ENCODE peak calls at places on chromosomes 12 and 14, in six cellular contexts. One of them, this sample, is unnamed.

GRCh38 chr12:46402451-46402850 is 29.9 kb upstream of the SLC38A2 start:
- DNase-seq in GM04504: peak; percentile 88
- DNase-seq in mucosa of gallbladder: no peak
- DNase-seq in thoracic aorta: no peak
- DNase-seq in stimulated activated CD4-positive, alpha-beta T cell treated with anti-CD3 and anti-CD28 coated beads, Interleukin-12 subunit alpha, Interleukin-12 subunit beta, amount 100 ng/mL, for 4 hours: no peak
- DNase-seq in GM12891: no peak
- DNase-seq in this sample: no peak

GRCh38 chr14:87992720-87993484 is at the start of gene GALC:
- DNase-seq in mucosa of gallbladder: peak; percentile 97
- DNase-seq in GM04504: peak; percentile 73
- DNase-seq in stimulated activated CD4-positive, alpha-beta T cell treated with anti-CD3 and anti-CD28 coated beads, Interleukin-12 subunit alpha, Interleukin-12 subunit beta, amount 100 ng/mL, for 4 hours: peak; percentile 93
- DNase-seq in GM12891: peak; percentile 78
- DNase-seq in thoracic aorta: peak; percentile 86
- DNase-seq in this sample: peak; percentile 83

GRCh38 chr12:120684523-120684932 is 2.4 kb upstream of the MLEC start:
- DNase-seq in GM12891: no peak
- DNase-seq in GM04504: no peak
- DNase-seq in mucosa of gallbladder: no peak
- DNase-seq in stimulated activated CD4-positive, alpha-beta T cell treated with anti-CD3 and anti-CD28 coated beads, Interleukin-12 subunit alpha, Interleukin-12 subunit beta, amount 100 ng/mL, for 4 hours: no peak
- DNase-seq in thoracic aorta: no peak
- DNase-seq in this sample: peak; percentile 70

GRCh38 chr12:101696477-101697196 is 803 bp upstream of the CHPT1 start:
- DNase-seq in mucosa of gallbladder: peak; percentile 34
- DNase-seq in thoracic aorta: no peak
- DNase-seq in stimulated activated CD4-positive, alpha-beta T cell treated with anti-CD3 and anti-CD28 coated beads, Interleukin-12 subunit alpha, Interleukin-12 subunit beta, amount 100 ng/mL, for 4 hours: no peak
- DNase-seq in GM04504: no peak
- DNase-seq in GM12891: peak; percentile 25
- DNase-seq in this sample: peak; percentile 95

GRCh38 chr12:1041478-1041877 is 50.5 kb downstream of the ERC1 start:
- DNase-seq in mucosa of gallbladder: no peak
- DNase-seq in GM12891: no peak
- DNase-seq in thoracic aorta: no peak
- DNase-seq in GM04504: no peak
- DNase-seq in stimulated activated CD4-positive, alpha-beta T cell treated with anti-CD3 and anti-CD28 coated beads, Interleukin-12 subunit alpha, Interleukin-12 subunit beta, amount 100 ng/mL, for 4 hours: no peak
- DNase-seq in this sample: no peak

GRCh38 chr14:104680806-104681688 is 8.4 kb upstream of the INF2 start:
- DNase-seq in mucosa of gallbladder: peak; percentile 90
- DNase-seq in GM12891: no peak
- DNase-seq in GM04504: peak; percentile 62
- DNase-seq in stimulated activated CD4-positive, alpha-beta T cell treated with anti-CD3 and anti-CD28 coated beads, Interleukin-12 subunit alpha, Interleukin-12 subunit beta, amount 100 ng/mL, for 4 hours: no peak
- DNase-seq in thoracic aorta: peak; percentile 75
- DNase-seq in this sample: peak; percentile 70

GRCh38 chr12:116015525-116015924 is 262.0 kb downstream of the MED13L start:
- DNase-seq in GM12891: no peak
- DNase-seq in mucosa of gallbladder: no peak
- DNase-seq in thoracic aorta: no peak
- DNase-seq in stimulated activated CD4-positive, alpha-beta T cell treated with anti-CD3 and anti-CD28 coated beads, Interleukin-12 subunit alpha, Interleukin-12 subunit beta, amount 100 ng/mL, for 4 hours: no peak
- DNase-seq in GM04504: no peak
- DNase-seq in this sample: peak; percentile 55

GRCh38 chr14:35506461-35506860 is 27.5 kb upstream of the INSM2 start:
- DNase-seq in mucosa of gallbladder: no peak
- DNase-seq in thoracic aorta: no peak
- DNase-seq in GM12891: no peak
- DNase-seq in stimulated activated CD4-positive, alpha-beta T cell treated with anti-CD3 and anti-CD28 coated beads, Interleukin-12 subunit alpha, Interleukin-12 subunit beta, amount 100 ng/mL, for 4 hours: no peak
- DNase-seq in GM04504: no peak
- DNase-seq in this sample: no peak

GRCh38 chr12:39846971-39847661 is 227.5 kb upstream of the ABCD2 start:
- DNase-seq in thoracic aorta: no peak
- DNase-seq in GM12891: no peak
- DNase-seq in stimulated activated CD4-positive, alpha-beta T cell treated with anti-CD3 and anti-CD28 coated beads, Interleukin-12 subunit alpha, Interleukin-12 subunit beta, amount 100 ng/mL, for 4 hours: no peak
- DNase-seq in mucosa of gallbladder: no peak
- DNase-seq in GM04504: peak; percentile 17
- DNase-seq in this sample: no peak

GRCh38 chr12:23618718-23619117 is 330.8 kb downstream of the SOX5 start:
- DNase-seq in mucosa of gallbladder: no peak
- DNase-seq in GM12891: no peak
- DNase-seq in GM04504: no peak
- DNase-seq in thoracic aorta: no peak
- DNase-seq in stimulated activated CD4-positive, alpha-beta T cell treated with anti-CD3 and anti-CD28 coated beads, Interleukin-12 subunit alpha, Interleukin-12 subunit beta, amount 100 ng/mL, for 4 hours: no peak
- DNase-seq in this sample: no peak

GRCh38 chr12:46669720-46670119 is 156.1 kb downstream of the SLC38A4 start:
- DNase-seq in mucosa of gallbladder: no peak
- DNase-seq in stimulated activated CD4-positive, alpha-beta T cell treated with anti-CD3 and anti-CD28 coated beads, Interleukin-12 subunit alpha, Interleukin-12 subunit beta, amount 100 ng/mL, for 4 hours: no peak
- DNase-seq in GM04504: no peak
- DNase-seq in thoracic aorta: no peak
- DNase-seq in GM12891: no peak
- DNase-seq in this sample: no peak

GRCh38 chr12:53105256-53105655 is 2.0 kb downstream of the SOAT2 start:
- DNase-seq in mucosa of gallbladder: no peak
- DNase-seq in GM04504: no peak
- DNase-seq in thoracic aorta: no peak
- DNase-seq in GM12891: no peak
- DNase-seq in stimulated activated CD4-positive, alpha-beta T cell treated with anti-CD3 and anti-CD28 coated beads, Interleukin-12 subunit alpha, Interleukin-12 subunit beta, amount 100 ng/mL, for 4 hours: no peak
- DNase-seq in this sample: no peak

GRCh38 chr14:19878029-19878642 is 3.2 kb downstream of the OR4K2 start:
- DNase-seq in GM12891: no peak
- DNase-seq in mucosa of gallbladder: no peak
- DNase-seq in thoracic aorta: no peak
- DNase-seq in stimulated activated CD4-positive, alpha-beta T cell treated with anti-CD3 and anti-CD28 coated beads, Interleukin-12 subunit alpha, Interleukin-12 subunit beta, amount 100 ng/mL, for 4 hours: no peak
- DNase-seq in GM04504: peak; percentile 1
- DNase-seq in this sample: peak; percentile 7

GRCh38 chr14:23068792-23069412 is 11.6 kb upstream of the CDH24 start:
- DNase-seq in stimulated activated CD4-positive, alpha-beta T cell treated with anti-CD3 and anti-CD28 coated beads, Interleukin-12 subunit alpha, Interleukin-12 subunit beta, amount 100 ng/mL, for 4 hours: peak; percentile 55
- DNase-seq in thoracic aorta: no peak
- DNase-seq in GM12891: peak; percentile 84
- DNase-seq in GM04504: peak; percentile 83
- DNase-seq in mucosa of gallbladder: peak; percentile 86
- DNase-seq in this sample: peak; percentile 86

GRCh38 chr14:80477388-80478160 is 266.3 kb upstream of the DIO2 start:
- DNase-seq in stimulated activated CD4-positive, alpha-beta T cell treated with anti-CD3 and anti-CD28 coated beads, Interleukin-12 subunit alpha, Interleukin-12 subunit beta, amount 100 ng/mL, for 4 hours: no peak
- DNase-seq in GM04504: no peak
- DNase-seq in mucosa of gallbladder: no peak
- DNase-seq in thoracic aorta: no peak
- DNase-seq in GM12891: no peak
- DNase-seq in this sample: no peak

GRCh38 chr12:122841544-122842321 is 6.5 kb downstream of the HIP1R start:
- DNase-seq in GM12891: no peak
- DNase-seq in stimulated activated CD4-positive, alpha-beta T cell treated with anti-CD3 and anti-CD28 coated beads, Interleukin-12 subunit alpha, Interleukin-12 subunit beta, amount 100 ng/mL, for 4 hours: no peak
- DNase-seq in mucosa of gallbladder: no peak
- DNase-seq in thoracic aorta: no peak
- DNase-seq in GM04504: peak; percentile 64
- DNase-seq in this sample: no peak

GRCh38 chr14:94458096-94458495 is 5.5 kb upstream of the SERPINA11 start:
- DNase-seq in thoracic aorta: no peak
- DNase-seq in mucosa of gallbladder: no peak
- DNase-seq in stimulated activated CD4-positive, alpha-beta T cell treated with anti-CD3 and anti-CD28 coated beads, Interleukin-12 subunit alpha, Interleukin-12 subunit beta, amount 100 ng/mL, for 4 hours: no peak
- DNase-seq in GM12891: no peak
- DNase-seq in GM04504: no peak
- DNase-seq in this sample: no peak

GRCh38 chr12:127548123-127548553 is 718.8 kb upstream of the TMEM132C start:
- DNase-seq in mucosa of gallbladder: no peak
- DNase-seq in GM04504: peak; percentile 76
- DNase-seq in stimulated activated CD4-positive, alpha-beta T cell treated with anti-CD3 and anti-CD28 coated beads, Interleukin-12 subunit alpha, Interleukin-12 subunit beta, amount 100 ng/mL, for 4 hours: no peak
- DNase-seq in thoracic aorta: no peak
- DNase-seq in GM12891: no peak
- DNase-seq in this sample: no peak

GRCh38 chr12:2483713-2484112 is 311.1 kb upstream of the FKBP4 start:
- DNase-seq in stimulated activated CD4-positive, alpha-beta T cell treated with anti-CD3 and anti-CD28 coated beads, Interleukin-12 subunit alpha, Interleukin-12 subunit beta, amount 100 ng/mL, for 4 hours: no peak
- DNase-seq in mucosa of gallbladder: no peak
- DNase-seq in GM12891: no peak
- DNase-seq in GM04504: no peak
- DNase-seq in thoracic aorta: no peak
- DNase-seq in this sample: no peak

GRCh38 chr12:101407054-101407437 is 526 bp downstream of the ARL1 start:
- DNase-seq in GM12891: no peak
- DNase-seq in stimulated activated CD4-positive, alpha-beta T cell treated with anti-CD3 and anti-CD28 coated beads, Interleukin-12 subunit alpha, Interleukin-12 subunit beta, amount 100 ng/mL, for 4 hours: no peak
- DNase-seq in mucosa of gallbladder: no peak
- DNase-seq in thoracic aorta: no peak
- DNase-seq in GM04504: peak; percentile 10
- DNase-seq in this sample: no peak

GRCh38 chr12:46209165-46209564 is 59.7 kb downstream of the SLC38A1 start:
- DNase-seq in thoracic aorta: no peak
- DNase-seq in GM04504: no peak
- DNase-seq in mucosa of gallbladder: no peak
- DNase-seq in GM12891: no peak
- DNase-seq in stimulated activated CD4-positive, alpha-beta T cell treated with anti-CD3 and anti-CD28 coated beads, Interleukin-12 subunit alpha, Interleukin-12 subunit beta, amount 100 ng/mL, for 4 hours: no peak
- DNase-seq in this sample: no peak

GRCh38 chr14:77037886-77038511 is 9.5 kb upstream of the IRF2BPL start:
- DNase-seq in thoracic aorta: no peak
- DNase-seq in mucosa of gallbladder: no peak
- DNase-seq in GM04504: no peak
- DNase-seq in GM12891: no peak
- DNase-seq in stimulated activated CD4-positive, alpha-beta T cell treated with anti-CD3 and anti-CD28 coated beads, Interleukin-12 subunit alpha, Interleukin-12 subunit beta, amount 100 ng/mL, for 4 hours: peak; percentile 53
- DNase-seq in this sample: peak; percentile 84

GRCh38 chr14:104105071-104105821 is 19.7 kb downstream of the ASPG start:
- DNase-seq in thoracic aorta: no peak
- DNase-seq in stimulated activated CD4-positive, alpha-beta T cell treated with anti-CD3 and anti-CD28 coated beads, Interleukin-12 subunit alpha, Interleukin-12 subunit beta, amount 100 ng/mL, for 4 hours: no peak
- DNase-seq in mucosa of gallbladder: no peak
- DNase-seq in GM04504: no peak
- DNase-seq in GM12891: no peak
- DNase-seq in this sample: no peak

GRCh38 chr14:67370830-67371229 is 10.7 kb downstream of the EIF2S1 start:
- DNase-seq in thoracic aorta: no peak
- DNase-seq in mucosa of gallbladder: no peak
- DNase-seq in GM12891: no peak
- DNase-seq in stimulated activated CD4-positive, alpha-beta T cell treated with anti-CD3 and anti-CD28 coated beads, Interleukin-12 subunit alpha, Interleukin-12 subunit beta, amount 100 ng/mL, for 4 hours: no peak
- DNase-seq in GM04504: no peak
- DNase-seq in this sample: no peak

GRCh38 chr12:132464820-132465219 is 25.1 kb upstream of the FBRSL1 start:
- DNase-seq in GM04504: no peak
- DNase-seq in stimulated activated CD4-positive, alpha-beta T cell treated with anti-CD3 and anti-CD28 coated beads, Interleukin-12 subunit alpha, Interleukin-12 subunit beta, amount 100 ng/mL, for 4 hours: no peak
- DNase-seq in mucosa of gallbladder: no peak
- DNase-seq in GM12891: no peak
- DNase-seq in thoracic aorta: no peak
- DNase-seq in this sample: no peak

GRCh38 chr14:46401066-46401465 is 250.5 kb downstream of the RPL10L start:
- DNase-seq in stimulated activated CD4-positive, alpha-beta T cell treated with anti-CD3 and anti-CD28 coated beads, Interleukin-12 subunit alpha, Interleukin-12 subunit beta, amount 100 ng/mL, for 4 hours: no peak
- DNase-seq in GM12891: no peak
- DNase-seq in thoracic aorta: no peak
- DNase-seq in mucosa of gallbladder: no peak
- DNase-seq in GM04504: no peak
- DNase-seq in this sample: no peak

GRCh38 chr14:91793704-91794103 is 61.8 kb upstream of the CATSPERB start:
- DNase-seq in GM04504: no peak
- DNase-seq in GM12891: no peak
- DNase-seq in thoracic aorta: no peak
- DNase-seq in stimulated activated CD4-positive, alpha-beta T cell treated with anti-CD3 and anti-CD28 coated beads, Interleukin-12 subunit alpha, Interleukin-12 subunit beta, amount 100 ng/mL, for 4 hours: no peak
- DNase-seq in mucosa of gallbladder: no peak
- DNase-seq in this sample: no peak

GRCh38 chr12:7501031-7501585 is 2.5 kb downstream of the CD163 start:
- DNase-seq in GM04504: no peak
- DNase-seq in GM12891: no peak
- DNase-seq in mucosa of gallbladder: no peak
- DNase-seq in stimulated activated CD4-positive, alpha-beta T cell treated with anti-CD3 and anti-CD28 coated beads, Interleukin-12 subunit alpha, Interleukin-12 subunit beta, amount 100 ng/mL, for 4 hours: no peak
- DNase-seq in thoracic aorta: no peak
- DNase-seq in this sample: no peak

This sample was measured in NB4.